ENCODE peak calls at places on chromosomes 12 and 14, in five cellular contexts. U is EH, K is AG09309, T is NCI-H69, O is AG10803. M is an unnamed sample.

GRCh38 chr12:90970471-90970870 is 15.5 kb upstream of the CCER1 start:
- DNase-seq in O (no peak), K (no peak), T (peak), U (peak), M (no peak)

GRCh38 chr14:62029569-62029924 is 267.3 kb downstream of the SNAPC1 start:
- DNase-seq in K (no peak), U (no peak), T (peak), O (no peak), M (no peak)

GRCh38 chr12:15088115-15088514 is 115.3 kb downstream of the PDE6H start:
- DNase-seq in T (peak), K (no peak), U (no peak), O (no peak), M (no peak)

GRCh38 chr12:74537126-74537706 is 419 bp upstream of the ATXN7L3B start:
- DNase-seq in T (peak), K (peak), U (peak), O (peak), M (no peak)

GRCh38 chr12:88944403-88944802 is 364.1 kb upstream of the KITLG start:
- DNase-seq in T (peak), K (no peak), O (peak), U (peak), M (no peak)

GRCh38 chr14:45940318-45940717 is 687.3 kb upstream of the MIS18BP1 start:
- DNase-seq in K (no peak), U (no peak), O (no peak), T (no peak), M (no peak)

GRCh38 chr12:106871477-106871876 is 84.2 kb upstream of the TMEM263 start:
- DNase-seq in U (peak), T (no peak), O (peak), K (no peak), M (no peak)

GRCh38 chr12:3432176-3432742 is 58.7 kb upstream of the PRMT8 start:
- DNase-seq in U (peak), O (no peak), K (no peak), T (peak), M (peak)

GRCh38 chr12:129483494-129483893 is 420.3 kb downstream of the TMEM132D start:
- DNase-seq in U (no peak), T (no peak), K (no peak), O (no peak), M (no peak)

GRCh38 chr12:89179245-89179644 is 173.1 kb downstream of the DUSP6 start:
- DNase-seq in K (no peak), O (peak), T (no peak), U (peak), M (no peak)

GRCh38 chr12:68557011-68557715 is 53.5 kb upstream of the RAP1B start:
- DNase-seq in T (no peak), K (peak), U (peak), O (peak), M (no peak)

GRCh38 chr14:99698236-99698635 is 14.1 kb downstream of the CYP46A1 start:
- DNase-seq in U (no peak), T (no peak), O (no peak), K (no peak), M (no peak)

GRCh38 chr12:87813476-87814234 is 215.5 kb downstream of the C12orf50 start:
- DNase-seq in K (no peak), O (peak), U (peak), T (no peak), M (no peak)

GRCh38 chr12:113899844-113900471 is 66.2 kb downstream of the RBM19 start:
- DNase-seq in K (no peak), O (no peak), U (no peak), T (peak), M (no peak)

GRCh38 chr14:28779416-28779941 is 12.9 kb downstream of the FOXG1 start:
- DNase-seq in U (no peak), O (no peak), T (no peak), K (no peak), M (no peak)

GRCh38 chr12:97386133-97386581 is 76.4 kb upstream of the RMST start:
- DNase-seq in T (peak), K (no peak), O (no peak), U (no peak), M (no peak)

GRCh38 chr12:100199347-100200136 is 1.1 kb upstream of the ACTR6 start:
- DNase-seq in T (peak), K (no peak), U (peak), O (peak), M (peak)

GRCh38 chr14:69572634-69573135 is 2.0 kb downstream of the CCDC177 start:
- DNase-seq in K (no peak), T (no peak), U (no peak), O (no peak), M (no peak)

GRCh38 chr12:95551913-95552516 is 739 bp upstream of the USP44 start:
- DNase-seq in O (no peak), K (no peak), T (no peak), U (no peak), M (no peak)

GRCh38 chr12:101107032-101107763 is 102.8 kb downstream of the SLC5A8 start:
- DNase-seq in O (no peak), U (no peak), T (no peak), K (no peak), M (no peak)

GRCh38 chr14:61347771-61348443 is 26.5 kb downstream of the PRKCH start:
- DNase-seq in O (no peak), U (no peak), K (no peak), T (no peak), M (no peak)

GRCh38 chr12:103312742-103313354 is 182.9 kb downstream of the C12orf42 start:
- DNase-seq in O (no peak), K (no peak), T (no peak), U (no peak), M (no peak)

GRCh38 chr12:124625867-124626675 is 58.7 kb upstream of the NCOR2 start:
- DNase-seq in K (no peak), O (peak), U (peak), T (no peak), M (peak)

GRCh38 chr14:101789222-101789621 is 27.7 kb downstream of the PPP2R5C start:
- DNase-seq in U (no peak), T (peak), K (no peak), O (no peak), M (no peak)

GRCh38 chr12:44654641-44655625 is 221.2 kb downstream of the NELL2 start:
- DNase-seq in U (no peak), T (peak), O (no peak), K (no peak), M (no peak)

GRCh38 chr14:99198746-99199145 is 73.3 kb downstream of the BCL11B start:
- DNase-seq in K (no peak), O (no peak), T (no peak), U (no peak), M (no peak)

GRCh38 chr12:114903394-114903748 is 219.4 kb upstream of the TBX3 start:
- DNase-seq in O (peak), K (peak), T (no peak), U (peak), M (no peak)

M was measured in mucosa of descending colon.